ENCODE peak calls at places on chromosomes 2 and 18, in six cellular contexts. P, Y, E, O, I and G are unnamed samples.

GRCh38 chr2:219331560-219332213 is 857 bp downstream of the RESP18 start:
- DNase-seq in O (peak), Y (no peak), I (no peak), P (no peak), E (no peak), G (peak)

GRCh38 chr18:76687271-76688006 is 134.9 kb upstream of the ZNF236 start:
- DNase-seq in E (no peak), O (no peak), P (no peak), Y (no peak), I (no peak), G (no peak)

GRCh38 chr2:55137024-55137958 is 87.0 kb upstream of the RTN4 start:
- DNase-seq in Y (no peak), I (no peak), P (no peak), E (peak), O (no peak), G (no peak)

GRCh38 chr2:111616651-111617218 is 267.3 kb downstream of the ANAPC1 start:
- DNase-seq in O (no peak), Y (no peak), E (no peak), P (no peak), I (no peak), G (no peak)

GRCh38 chr18:9038277-9038871 is 64.1 kb upstream of the NDUFV2 start:
- DNase-seq in O (peak), P (no peak), I (no peak), E (no peak), Y (no peak), G (no peak)

GRCh38 chr2:232873909-232874641 is 4.0 kb downstream of the SNORC start:
- DNase-seq in O (no peak), Y (no peak), E (no peak), I (no peak), P (no peak), G (no peak)

GRCh38 chr2:71347517-71347916 is 15.9 kb downstream of the ZNF638 start:
- DNase-seq in P (no peak), I (no peak), E (no peak), Y (no peak), O (peak), G (peak)

GRCh38 chr2:74267068-74267467 is 68.7 kb downstream of the MTHFD2 start:
- DNase-seq in P (peak), Y (no peak), E (no peak), I (no peak), O (no peak), G (no peak)

GRCh38 chr2:46157072-46157965 is 139.9 kb upstream of the EPAS1 start:
- DNase-seq in O (peak), Y (no peak), E (peak), I (no peak), P (no peak), G (no peak)

GRCh38 chr2:25854613-25855012 is 23.7 kb downstream of the ASXL2 start:
- DNase-seq in E (no peak), O (no peak), I (no peak), Y (no peak), P (no peak), G (no peak)

GRCh38 chr18:53702480-53702879 is 522.0 kb downstream of the MBD2 start:
- DNase-seq in Y (no peak), P (no peak), I (no peak), O (no peak), E (no peak), G (no peak)

GRCh38 chr2:230124792-230125452 is 56.2 kb upstream of the SLC16A14 start:
- DNase-seq in I (no peak), O (no peak), Y (no peak), P (no peak), E (peak), G (no peak)

GRCh38 chr2:8534729-8535397 is 147.0 kb upstream of the ID2 start:
- DNase-seq in I (no peak), Y (no peak), E (peak), P (no peak), O (peak), G (peak)

GRCh38 chr2:154686162-154686561 is 12.3 kb upstream of the KCNJ3 start:
- DNase-seq in Y (no peak), O (no peak), I (no peak), P (no peak), E (no peak), G (no peak)

GRCh38 chr2:1611886-1612285 is 132.4 kb downstream of the PXDN start:
- DNase-seq in O (no peak), E (no peak), Y (no peak), P (no peak), I (no peak), G (no peak)

GRCh38 chr18:78086931-78087330 is 837.3 kb downstream of the GALR1 start:
- DNase-seq in Y (no peak), O (no peak), I (no peak), E (no peak), P (no peak), G (no peak)

GRCh38 chr2:101340141-101340541 is 31.6 kb upstream of the RNF149 start:
- DNase-seq in E (peak), I (no peak), P (no peak), O (peak), Y (no peak), G (no peak)

GRCh38 chr18:11324956-11325873 is 175.8 kb upstream of the PIEZO2 start:
- DNase-seq in E (no peak), P (no peak), O (peak), I (peak), Y (no peak), G (peak)

GRCh38 chr2:159326569-159327255 is 40.2 kb upstream of the WDSUB1 start:
- DNase-seq in P (no peak), Y (no peak), I (peak), O (peak), E (no peak), G (peak)

GRCh38 chr18:58615150-58616132 is 13.4 kb downstream of the ALPK2 start:
- DNase-seq in Y (no peak), I (no peak), E (no peak), O (no peak), P (peak), G (no peak)

GRCh38 chr2:189614585-189614984 is 34.0 kb upstream of the SLC40A1 start:
- DNase-seq in O (no peak), E (no peak), I (no peak), Y (no peak), P (no peak), G (no peak)

GRCh38 chr2:53422979-53423378 is 344.6 kb upstream of the CHAC2 start:
- DNase-seq in I (no peak), O (peak), P (no peak), E (peak), Y (no peak), G (peak)

GRCh38 chr18:370753-371615 is 103.1 kb upstream of the THOC1 start:
- DNase-seq in Y (no peak), E (no peak), O (no peak), P (no peak), I (no peak), G (peak)

GRCh38 chr2:3349211-3349693 is 28.4 kb downstream of the EIPR1 start:
- DNase-seq in O (peak), P (no peak), I (no peak), E (peak), Y (no peak), G (no peak)

GRCh38 chr2:113136828-113137775 is 9.7 kb downstream of the IL1RN start:
- DNase-seq in P (peak), O (peak), I (no peak), Y (peak), E (no peak), G (peak)

GRCh38 chr2:199916980-199917379 is 5.9 kb downstream of the C2orf69 start:
- DNase-seq in I (no peak), P (no peak), Y (no peak), E (no peak), O (no peak), G (no peak)

GRCh38 chr2:105257981-105258380 is 16.4 kb downstream of the GPR45 start:
- DNase-seq in O (no peak), I (no peak), E (no peak), Y (no peak), P (no peak), G (no peak)

GRCh38 chr2:227414846-227415245 is 27.1 kb upstream of the SCYGR1 start:
- DNase-seq in O (peak), Y (no peak), P (no peak), E (no peak), I (no peak), G (peak)

GRCh38 chr2:120862254-120863172 is 126.8 kb downstream of the GLI2 start:
- DNase-seq in P (no peak), I (no peak), O (no peak), Y (no peak), E (no peak), G (no peak)